ENCODE peak calls at places on chromosomes 12 and 14, in five cellular contexts. T is NCI-H2171; X is activated gamma-delta T cell treated with Interleukin-2 at 50 U/mL for 16 hours; M is iris pigment epithelial cell; J is CD8-positive, alpha-beta T cell. N is an unnamed sample.

GRCh38 chr12:111024205-111024794 is 103.9 kb upstream of the MYL2 start:
- DNase-seq in X (peak; percentile 48), M (peak; percentile 35), J (peak; percentile 19), T (peak; percentile 52), N (peak; percentile 3)

GRCh38 chr12:117552971-117553370 is 191.5 kb upstream of the NOS1 start:
- DNase-seq in J (no peak), T (peak; percentile 80), X (no peak), M (no peak), N (no peak)

GRCh38 chr12:100234591-100235304 is 32.1 kb downstream of the DEPDC4 start:
- DNase-seq in X (no peak), M (peak; percentile 59), J (no peak), T (peak; percentile 60), N (no peak)

GRCh38 chr12:613996-614726 is 49.1 kb downstream of the NINJ2 start:
- DNase-seq in T (peak; percentile 85), X (peak; percentile 23), M (no peak), J (peak; percentile 15), N (no peak)

GRCh38 chr14:69059658-69060648 is 80.9 kb upstream of the ACTN1 start:
- DNase-seq in X (no peak), M (peak; percentile 99), T (no peak), J (no peak), N (no peak)

GRCh38 chr14:42322486-42323284 is 716.0 kb downstream of the LRFN5 start:
- DNase-seq in X (no peak), T (no peak), J (no peak), M (no peak), N (no peak)

GRCh38 chr14:103732868-103733626 is 17.4 kb downstream of the ZFYVE21 start:
- DNase-seq in J (no peak), M (no peak), X (no peak), T (no peak), N (no peak)

GRCh38 chr12:32902287-32902996 is 5.9 kb upstream of the PKP2 start:
- DNase-seq in T (no peak), J (no peak), M (no peak), X (no peak), N (no peak)

GRCh38 chr14:32514236-32514635 is 185.1 kb downstream of the AKAP6 start:
- DNase-seq in J (no peak), X (no peak), M (peak; percentile 59), T (no peak), N (no peak)

GRCh38 chr14:35331605-35332516 is 39.7 kb downstream of the PSMA6 start:
- DNase-seq in X (no peak), M (peak; percentile 65), J (no peak), T (no peak), N (no peak)

GRCh38 chr12:48988030-48988649 is 10.0 kb downstream of the WNT1 start:
- DNase-seq in T (no peak), X (peak; percentile 74), M (no peak), J (peak; percentile 61), N (peak; percentile 18)

N was measured in nucleus accumbens.